ENCODE peak calls at places on chromosomes 5 and 9, in four cellular contexts. S is GM12878, G is K562, A is HepG2. Q is an unnamed sample.

GRCh38 chr9:89534464-89534863 is 36.6 kb upstream of the SEMA4D start:
- DNase-seq in S (no peak), A (no peak), G (no peak), Q (no peak)

GRCh38 chr9:114799441-114799840 is 6.4 kb downstream of the TNFSF15 start:
- DNase-seq in A (peak), S (no peak), G (no peak), Q (no peak)

GRCh38 chr9:100346836-100347235 is 5.9 kb downstream of the TEX10 start:
- DNase-seq in G (no peak), S (no peak), A (no peak), Q (no peak)

GRCh38 chr9:130912932-130913598 is 16.5 kb upstream of the QRFP start:
- DNase-seq in A (no peak), S (no peak), G (peak), Q (no peak)

GRCh38 chr5:93294184-93294583 is 286.8 kb downstream of the NR2F1-AS1 start:
- DNase-seq in S (no peak), A (no peak), G (no peak), Q (no peak)

GRCh38 chr9:70131296-70131695 is 87.6 kb downstream of the MAMDC2 start:
- DNase-seq in G (no peak), A (no peak), S (no peak), Q (no peak)

GRCh38 chr5:30413540-30413939 is 779.9 kb upstream of the CDH6 start:
- DNase-seq in A (no peak), S (no peak), G (no peak), Q (no peak)

GRCh38 chr9:82532504-82532903 is 530.4 kb downstream of the RASEF start:
- DNase-seq in A (peak), S (no peak), G (no peak), Q (no peak)

GRCh38 chr5:81630721-81631120 is 120.2 kb downstream of the SSBP2 start:
- DNase-seq in S (no peak), G (no peak), A (no peak), Q (no peak)

GRCh38 chr9:135226369-135227050 is 139.0 kb downstream of the OLFM1 start:
- DNase-seq in S (no peak), G (no peak), A (no peak), Q (no peak)

GRCh38 chr5:139711852-139712171 is 63.7 kb downstream of the CXXC5 start:
- DNase-seq in G (no peak), A (no peak), S (no peak), Q (no peak)

GRCh38 chr5:15008911-15009310 is 137.3 kb upstream of the ANKH start:
- DNase-seq in G (no peak), A (peak), S (no peak), Q (no peak)

GRCh38 chr5:179986328-179986727 is 78.6 kb upstream of the TBC1D9B start:
- DNase-seq in G (peak), A (no peak), S (no peak), Q (no peak)

GRCh38 chr5:11719888-11720481 is 184.3 kb downstream of the CTNND2 start:
- DNase-seq in S (no peak), G (no peak), A (peak), Q (peak)

GRCh38 chr9:91761362-91761761 is 188.7 kb downstream of the ROR2 start:
- DNase-seq in G (no peak), S (no peak), A (no peak), Q (no peak)

GRCh38 chr5:133824661-133825254 is 143.7 kb downstream of the C5orf15 start:
- DNase-seq in A (no peak), S (peak), G (peak), Q (no peak)

GRCh38 chr9:71608825-71609452 is 159.4 kb downstream of the CEMIP2 start:
- DNase-seq in G (no peak), A (peak), S (no peak), Q (no peak)

GRCh38 chr9:128575469-128575868 is 23.1 kb downstream of the SPTAN1 start:
- DNase-seq in A (no peak), G (no peak), S (no peak), Q (no peak)

GRCh38 chr9:128920381-128921058 is at the start of gene PHYHD1:
- DNase-seq in S (no peak), A (no peak), G (no peak), Q (no peak)

GRCh38 chr9:21904776-21905175 is 89.4 kb downstream of the CDKN2A start:
- DNase-seq in G (no peak), A (no peak), S (no peak), Q (no peak)

GRCh38 chr5:79255786-79256557 is 20.0 kb downstream of the JMY start:
- DNase-seq in S (no peak), G (no peak), A (peak), Q (peak)

GRCh38 chr5:66285343-66285942 is 141.3 kb downstream of the SREK1 start:
- DNase-seq in G (no peak), A (no peak), S (no peak), Q (no peak)

GRCh38 chr5:74822288-74822687 is 43.9 kb downstream of the FAM169A start:
- DNase-seq in G (no peak), A (no peak), S (no peak), Q (no peak)

GRCh38 chr5:88384901-88385300 is 116.3 kb upstream of the TMEM161B start:
- DNase-seq in G (no peak), S (no peak), A (no peak), Q (no peak)

GRCh38 chr9:129863059-129863690 is 27.9 kb downstream of the USP20 start:
- DNase-seq in A (no peak), G (peak), S (no peak), Q (no peak)

GRCh38 chr5:167570431-167570830 is 721.0 kb upstream of the WWC1 start:
- DNase-seq in S (no peak), A (no peak), G (no peak), Q (no peak)

GRCh38 chr9:123225374-123225813 is 43.0 kb downstream of the STRBP start:
- DNase-seq in A (peak), S (peak), G (peak), Q (peak)

GRCh38 chr5:32520995-32521394 is 64.4 kb upstream of the SUB1 start:
- DNase-seq in S (no peak), A (no peak), G (no peak), Q (no peak)

GRCh38 chr9:108897324-108898096 is 35.4 kb downstream of the ACTL7A start:
- DNase-seq in G (no peak), S (no peak), A (peak), Q (no peak)

GRCh38 chr5:135182675-135183074 is 148.6 kb upstream of the PITX1 start:
- DNase-seq in A (no peak), G (no peak), S (no peak), Q (no peak)

GRCh38 chr5:135183464-135183863 is 149.4 kb upstream of the PITX1 start:
- DNase-seq in S (no peak), G (no peak), A (no peak), Q (no peak)

GRCh38 chr5:135179308-135179980 is 145.4 kb upstream of the PITX1 start:
- DNase-seq in A (peak), S (no peak), G (no peak), Q (no peak)

GRCh38 chr5:135184646-135185045 is 150.6 kb upstream of the PITX1 start:
- DNase-seq in A (no peak), G (no peak), S (no peak), Q (no peak)

GRCh38 chr5:135181653-135182052 is 147.6 kb upstream of the PITX1 start:
- DNase-seq in S (no peak), A (no peak), G (no peak), Q (no peak)
- TF ChIP-seq TARDBP in S (no peak), A (no peak), G (no peak), Q (no peak)

GRCh38 chr9:93119953-93120845 is 13.9 kb downstream of the NINJ1 start:
- DNase-seq in A (peak), G (peak), S (no peak), Q (peak)
- TF ChIP-seq TARDBP in A (peak), G (no peak), S (no peak), Q (no peak)

GRCh38 chr5:61245936-61246335 is 83.7 kb upstream of the SMIM15 start:
- DNase-seq in A (no peak), S (no peak), G (no peak), Q (no peak)

GRCh38 chr5:61246768-61247307 is 84.6 kb upstream of the SMIM15 start:
- DNase-seq in G (no peak), S (no peak), A (no peak), Q (no peak)

GRCh38 chr5:61245486-61245885 is 83.2 kb upstream of the SMIM15 start:
- DNase-seq in S (no peak), A (no peak), G (no peak), Q (peak)
- TF ChIP-seq TARDBP in S (no peak), A (no peak), G (no peak), Q (no peak)

GRCh38 chr5:127666043-127666716 is 17.3 kb downstream of the CTXN3 start:
- DNase-seq in A (no peak), G (no peak), S (no peak), Q (no peak)
- TF ChIP-seq TARDBP in A (no peak), G (no peak), S (no peak), Q (no peak)

GRCh38 chr5:130323804-130324454 is 419.7 kb downstream of the CHSY3 start:
- DNase-seq in S (peak), G (no peak), A (no peak), Q (no peak)
- TF ChIP-seq TARDBP in S (no peak), G (no peak), A (no peak), Q (no peak)

DNA sequence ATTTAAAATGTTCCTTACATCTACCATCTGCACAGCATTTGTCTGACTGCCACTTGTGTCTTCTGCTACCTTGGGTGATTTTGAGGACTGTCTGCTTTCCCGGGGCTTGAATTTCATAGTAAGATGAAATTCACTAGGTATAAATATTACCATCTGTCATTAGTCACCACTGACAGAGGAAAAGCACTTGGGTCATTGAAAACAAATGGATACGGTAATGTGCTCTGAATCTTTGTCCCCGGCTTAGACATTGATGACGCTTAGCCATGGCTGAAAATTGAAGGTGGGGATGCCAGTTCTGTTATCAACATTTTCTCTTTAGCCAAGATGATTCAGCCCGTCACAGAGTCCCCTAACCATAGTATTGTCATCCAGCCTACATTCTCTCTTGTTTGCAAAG is 30.1 kb downstream of the SNX30 start:
- DNase-seq in G (no peak), S (no peak), A (no peak), Q (no peak)
- TF ChIP-seq TARDBP in G (no peak), S (no peak), A (no peak), Q (no peak)

DNA sequence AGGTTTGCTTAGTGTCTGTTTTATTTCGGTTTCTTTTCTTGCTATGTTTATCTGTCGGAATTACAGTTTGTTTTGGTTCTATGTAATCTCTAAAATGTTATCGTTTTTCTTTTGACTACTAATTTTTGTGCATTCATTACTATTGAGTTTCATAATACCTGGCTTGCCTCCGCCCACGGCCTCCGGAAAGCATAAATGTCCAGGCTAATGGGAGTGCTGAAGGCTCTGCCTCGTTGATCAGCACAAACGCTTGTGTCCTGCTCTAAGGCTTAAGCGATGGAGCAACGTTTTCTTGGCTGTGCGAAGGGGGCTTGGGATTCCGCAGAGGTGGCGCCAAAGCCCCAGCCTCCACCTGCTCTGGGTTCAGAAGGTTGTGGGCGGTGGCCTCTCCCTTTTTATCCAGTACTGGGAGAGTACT is 19.8 kb downstream of the ANXA2R start:
- DNase-seq in S (no peak), G (no peak), A (peak), Q (no peak)
- TF ChIP-seq TARDBP in S (no peak), G (no peak), A (no peak), Q (no peak)

GRCh38 chr5:119021333-119021732 is 33.0 kb upstream of the DTWD2 start:
- DNase-seq in S (no peak), A (no peak), G (no peak), Q (no peak)

GRCh38 chr5:119017999-119018398 is 29.7 kb upstream of the DTWD2 start:
- DNase-seq in S (no peak), A (no peak), G (no peak), Q (no peak)

GRCh38 chr5:119022773-119023172 is 34.4 kb upstream of the DTWD2 start:
- DNase-seq in S (no peak), G (no peak), A (no peak), Q (no peak)

GRCh38 chr5:119022017-119022745 is 33.8 kb upstream of the DTWD2 start:
- DNase-seq in G (peak), S (no peak), A (no peak), Q (peak)

DNA sequence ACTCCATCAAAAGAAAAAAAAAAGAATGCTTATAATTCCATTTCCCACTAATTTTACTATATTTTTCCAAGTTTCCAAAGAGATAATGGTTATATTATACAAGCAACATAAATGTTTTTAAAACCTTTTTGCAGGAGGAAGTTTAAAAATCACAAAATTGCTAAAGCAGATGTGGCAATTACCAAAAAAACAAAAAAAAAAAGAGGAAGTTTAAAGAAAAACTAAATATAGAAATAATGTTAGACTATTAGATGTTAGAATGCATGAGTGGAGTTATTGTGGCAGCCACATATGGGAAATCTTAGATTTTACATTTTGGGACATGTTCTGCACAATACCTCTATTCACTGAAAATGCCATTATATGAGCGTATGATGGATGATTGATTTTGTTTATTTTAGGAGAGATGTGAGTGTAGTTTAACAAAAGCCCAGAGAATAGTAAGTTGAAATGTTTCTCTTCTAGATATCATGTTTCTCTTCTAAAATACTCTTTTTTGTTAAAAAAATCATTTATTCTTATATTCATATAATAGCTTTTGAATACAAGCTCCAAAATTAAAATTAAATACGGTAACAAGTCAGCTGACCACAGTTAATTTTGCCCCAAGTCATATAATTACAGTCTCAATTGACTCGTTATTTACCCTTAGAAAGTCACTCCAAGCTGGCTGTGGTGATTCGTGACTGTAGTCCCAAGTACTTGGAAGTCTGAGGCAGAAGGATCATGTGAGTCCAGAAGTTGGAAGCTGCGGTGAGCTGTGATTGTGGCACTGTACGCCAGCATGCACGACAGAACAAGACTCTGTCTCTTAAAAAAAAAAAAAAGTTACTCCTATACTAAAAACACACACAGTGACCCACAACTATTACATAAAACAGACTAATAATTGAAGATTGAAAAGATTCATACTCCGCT is 31.3 kb upstream of the DTWD2 start:
- DNase-seq in G (no peak), A (no peak), S (no peak), Q (no peak)
- TF ChIP-seq TARDBP in G (no peak), A (no peak), S (no peak), Q (no peak)

Q was measured in HEK293T.